ENCODE peak calls at places on chromosomes 12 and 14, in five cellular contexts. One of them, this sample, is unnamed.

GRCh38 chr14:80055912-80056801 is 155.1 kb downstream of the DIO2 start:
- DNase-seq in fibroblast of mammary gland: peak; percentile 61
- DNase-seq in fibroblast of the aortic adventitia: peak; percentile 79
- DNase-seq in astrocyte of the spinal cord: peak; percentile 74
- DNase-seq in HL-60: no peak
- DNase-seq in this sample: no peak

GRCh38 chr14:71355324-71356201 is 448.3 kb downstream of the PCNX1 start:
- DNase-seq in fibroblast of mammary gland: peak; percentile 62
- DNase-seq in fibroblast of the aortic adventitia: peak; percentile 92
- DNase-seq in astrocyte of the spinal cord: peak; percentile 57
- DNase-seq in HL-60: no peak
- DNase-seq in this sample: no peak

GRCh38 chr14:63770187-63770807 is 42.4 kb upstream of the SGPP1 start:
- DNase-seq in fibroblast of mammary gland: peak; percentile 66
- DNase-seq in fibroblast of the aortic adventitia: peak; percentile 77
- DNase-seq in astrocyte of the spinal cord: peak; percentile 58
- DNase-seq in HL-60: no peak
- DNase-seq in this sample: no peak

GRCh38 chr12:104351023-104351983 is 47.8 kb downstream of the EID3 start:
- DNase-seq in fibroblast of mammary gland: no peak
- DNase-seq in fibroblast of the aortic adventitia: no peak
- DNase-seq in astrocyte of the spinal cord: no peak
- DNase-seq in HL-60: no peak
- DNase-seq in this sample: no peak

GRCh38 chr12:54038760-54039414 is 6.0 kb downstream of the HOXC5 start:
- DNase-seq in fibroblast of mammary gland: peak; percentile 82
- DNase-seq in fibroblast of the aortic adventitia: no peak
- DNase-seq in astrocyte of the spinal cord: no peak
- DNase-seq in HL-60: no peak
- DNase-seq in this sample: no peak

GRCh38 chr14:34098045-34098984 is 147.4 kb upstream of the EGLN3 start:
- DNase-seq in fibroblast of mammary gland: peak; percentile 69
- DNase-seq in fibroblast of the aortic adventitia: peak; percentile 70
- DNase-seq in astrocyte of the spinal cord: peak; percentile 64
- DNase-seq in HL-60: peak; percentile 6
- DNase-seq in this sample: no peak

GRCh38 chr12:126093911-126094310 is 1028.7 kb downstream of the AACS start:
- DNase-seq in fibroblast of mammary gland: no peak
- DNase-seq in fibroblast of the aortic adventitia: peak; percentile 51
- DNase-seq in astrocyte of the spinal cord: peak; percentile 46
- DNase-seq in HL-60: no peak
- DNase-seq in this sample: no peak

GRCh38 chr12:95741635-95742034 is 48.9 kb downstream of the NTN4 start:
- DNase-seq in fibroblast of mammary gland: no peak
- DNase-seq in fibroblast of the aortic adventitia: no peak
- DNase-seq in astrocyte of the spinal cord: no peak
- DNase-seq in HL-60: no peak
- DNase-seq in this sample: no peak

GRCh38 chr12:27984275-27984674 is 11.7 kb upstream of the PTHLH start:
- DNase-seq in fibroblast of mammary gland: peak; percentile 54
- DNase-seq in fibroblast of the aortic adventitia: peak; percentile 81
- DNase-seq in astrocyte of the spinal cord: peak; percentile 78
- DNase-seq in HL-60: no peak
- DNase-seq in this sample: no peak
- TF ChIP-seq CTCF in fibroblast of mammary gland: no peak
- TF ChIP-seq CTCF in fibroblast of the aortic adventitia: no peak
- TF ChIP-seq CTCF in astrocyte of the spinal cord: no peak
- TF ChIP-seq CTCF in HL-60: no peak
- TF ChIP-seq CTCF in this sample: no peak

GRCh38 chr14:53948181-53948884 is 8.3 kb downstream of the BMP4 start:
- DNase-seq in fibroblast of mammary gland: no peak
- DNase-seq in fibroblast of the aortic adventitia: no peak
- DNase-seq in astrocyte of the spinal cord: peak; percentile 17
- DNase-seq in HL-60: no peak
- DNase-seq in this sample: no peak
- TF ChIP-seq CTCF in fibroblast of mammary gland: no peak
- TF ChIP-seq CTCF in fibroblast of the aortic adventitia: no peak
- TF ChIP-seq CTCF in astrocyte of the spinal cord: no peak
- TF ChIP-seq CTCF in HL-60: no peak
- TF ChIP-seq CTCF in this sample: no peak

GRCh38 chr12:42568952-42569916 is 20.3 kb downstream of the PRICKLE1 start:
- DNase-seq in fibroblast of mammary gland: peak; percentile 74
- DNase-seq in fibroblast of the aortic adventitia: peak; percentile 75
- DNase-seq in astrocyte of the spinal cord: peak; percentile 66
- DNase-seq in HL-60: peak; percentile 49
- DNase-seq in this sample: no peak
- TF ChIP-seq CTCF in fibroblast of mammary gland: peak; percentile 61
- TF ChIP-seq CTCF in fibroblast of the aortic adventitia: peak; percentile 65
- TF ChIP-seq CTCF in astrocyte of the spinal cord: peak; percentile 59
- TF ChIP-seq CTCF in HL-60: peak; percentile 41
- TF ChIP-seq CTCF in this sample: peak; percentile 76

DNA sequence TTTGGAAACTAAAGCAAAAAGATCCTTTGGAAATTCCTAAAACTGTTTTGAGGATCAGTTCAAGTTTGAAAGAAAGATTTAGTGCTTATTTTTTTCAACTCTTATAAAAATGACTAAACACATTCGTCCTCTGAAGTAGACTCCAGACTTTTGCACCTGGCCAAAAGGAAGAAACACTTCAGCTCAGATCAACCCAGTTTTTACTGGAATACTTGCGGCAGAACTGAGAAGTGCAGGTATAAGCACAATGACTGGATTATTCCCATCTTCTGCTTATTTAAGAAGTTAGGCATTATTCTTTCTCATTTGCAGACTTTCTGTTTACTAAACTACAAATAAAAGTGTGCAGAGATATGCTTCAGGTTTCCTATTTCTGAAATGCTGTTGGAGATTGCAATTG is 41.9 kb downstream of the PDE6H start:
- DNase-seq in fibroblast of mammary gland: no peak
- DNase-seq in fibroblast of the aortic adventitia: no peak
- DNase-seq in astrocyte of the spinal cord: no peak
- DNase-seq in HL-60: no peak
- DNase-seq in this sample: no peak
- TF ChIP-seq CTCF in fibroblast of mammary gland: no peak
- TF ChIP-seq CTCF in fibroblast of the aortic adventitia: no peak
- TF ChIP-seq CTCF in astrocyte of the spinal cord: no peak
- TF ChIP-seq CTCF in HL-60: no peak
- TF ChIP-seq CTCF in this sample: no peak

DNA sequence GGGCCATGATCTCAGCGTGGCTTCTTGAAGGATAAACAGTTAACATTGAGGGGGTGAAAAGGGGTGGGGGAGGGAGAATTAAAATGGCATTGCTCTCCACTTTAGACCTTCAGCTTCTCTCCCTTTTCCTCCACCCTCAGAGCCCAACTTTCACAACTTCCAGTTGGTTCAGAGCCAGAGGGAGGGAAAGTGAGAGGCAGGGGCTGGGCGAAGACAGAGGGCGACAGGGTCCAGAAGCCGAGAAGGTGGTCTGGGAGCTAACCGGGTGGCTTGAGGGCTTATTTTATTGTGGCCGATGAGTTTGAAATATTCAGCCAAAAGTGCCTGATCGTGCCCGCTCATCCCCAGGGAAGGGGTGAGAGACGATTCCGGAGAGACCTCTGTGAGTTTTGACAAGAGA is 4.1 kb downstream of the BMP4 start:
- DNase-seq in fibroblast of mammary gland: no peak
- DNase-seq in fibroblast of the aortic adventitia: no peak
- DNase-seq in astrocyte of the spinal cord: no peak
- DNase-seq in HL-60: no peak
- DNase-seq in this sample: no peak
- TF ChIP-seq CTCF in fibroblast of mammary gland: no peak
- TF ChIP-seq CTCF in fibroblast of the aortic adventitia: no peak
- TF ChIP-seq CTCF in astrocyte of the spinal cord: no peak
- TF ChIP-seq CTCF in HL-60: no peak
- TF ChIP-seq CTCF in this sample: no peak

DNA sequence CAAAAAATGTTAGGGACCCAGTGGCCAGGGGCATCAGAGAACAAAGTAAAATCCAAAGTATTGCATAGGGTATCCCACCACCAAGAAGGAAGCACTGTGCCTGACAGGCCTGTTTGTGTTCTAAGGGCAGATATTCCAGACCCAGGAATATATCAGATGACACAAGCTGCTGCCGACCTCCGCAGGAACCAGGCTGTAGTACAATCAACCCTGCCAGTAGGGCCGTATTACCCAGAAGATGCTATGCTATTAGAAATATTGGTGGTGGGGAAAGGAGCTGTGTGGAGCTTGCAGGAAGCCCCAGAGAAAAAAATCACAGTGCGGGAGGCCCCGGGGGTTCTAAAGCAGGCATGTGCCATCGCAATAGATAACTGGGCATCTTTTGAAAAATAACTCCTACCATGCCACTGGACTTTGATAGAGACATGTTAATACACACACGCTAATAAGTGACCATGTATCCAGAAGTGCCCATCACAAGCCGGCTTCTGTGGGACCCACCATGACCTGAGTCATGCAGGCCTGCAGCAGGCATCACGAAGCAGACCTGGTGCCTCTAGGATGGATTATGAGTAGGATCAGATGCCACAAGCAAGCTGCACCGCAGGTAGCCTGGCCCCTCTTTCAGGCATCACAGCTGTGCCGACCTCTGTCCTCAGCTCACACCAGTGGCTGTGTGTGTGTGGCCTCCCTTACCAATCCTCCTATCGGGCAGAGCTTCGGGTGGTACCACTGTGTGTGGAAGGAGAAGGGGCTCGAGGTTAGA is 242.7 kb downstream of the BCL11B start:
- DNase-seq in fibroblast of mammary gland: no peak
- DNase-seq in fibroblast of the aortic adventitia: no peak
- DNase-seq in astrocyte of the spinal cord: no peak
- DNase-seq in HL-60: no peak
- DNase-seq in this sample: no peak
- TF ChIP-seq CTCF in fibroblast of mammary gland: no peak
- TF ChIP-seq CTCF in fibroblast of the aortic adventitia: no peak
- TF ChIP-seq CTCF in astrocyte of the spinal cord: no peak
- TF ChIP-seq CTCF in HL-60: no peak
- TF ChIP-seq CTCF in this sample: peak; percentile 34